ENCODE peak calls at places on chromosomes 2 and 18, in five cellular contexts. One of them, this sample, is unnamed.

GRCh38 chr2:217294211-217294610 is 434.3 kb upstream of the TNP1 start:
- DNase-seq in left ventricle myocardium inferior: no peak
- DNase-seq in neural progenitor cell: no peak
- DNase-seq in activated effector memory CD4-positive, alpha-beta T cell treated with anti-CD3 and anti-CD28 coated beads, Interleukin-2, amount 50 U/mL, for 16 hours: no peak
- DNase-seq in Karpas-422: no peak
- DNase-seq in this sample: no peak

GRCh38 chr18:47558110-47558750 is 306.8 kb upstream of the SKOR2 start:
- DNase-seq in left ventricle myocardium inferior: no peak
- DNase-seq in neural progenitor cell: no peak
- DNase-seq in activated effector memory CD4-positive, alpha-beta T cell treated with anti-CD3 and anti-CD28 coated beads, Interleukin-2, amount 50 U/mL, for 16 hours: no peak
- DNase-seq in Karpas-422: no peak
- DNase-seq in this sample: no peak

GRCh38 chr2:48264632-48265031 is 265.3 kb upstream of the STON1 start:
- DNase-seq in left ventricle myocardium inferior: no peak
- DNase-seq in neural progenitor cell: no peak
- DNase-seq in activated effector memory CD4-positive, alpha-beta T cell treated with anti-CD3 and anti-CD28 coated beads, Interleukin-2, amount 50 U/mL, for 16 hours: no peak
- DNase-seq in Karpas-422: no peak
- DNase-seq in this sample: no peak

GRCh38 chr2:101296314-101296809 is 12.1 kb downstream of the RNF149 start:
- DNase-seq in left ventricle myocardium inferior: no peak
- DNase-seq in neural progenitor cell: no peak
- DNase-seq in activated effector memory CD4-positive, alpha-beta T cell treated with anti-CD3 and anti-CD28 coated beads, Interleukin-2, amount 50 U/mL, for 16 hours: no peak
- DNase-seq in Karpas-422: no peak
- DNase-seq in this sample: no peak

GRCh38 chr2:54067851-54068375 is 47.5 kb upstream of the ACYP2 start:
- DNase-seq in left ventricle myocardium inferior: no peak
- DNase-seq in neural progenitor cell: no peak
- DNase-seq in activated effector memory CD4-positive, alpha-beta T cell treated with anti-CD3 and anti-CD28 coated beads, Interleukin-2, amount 50 U/mL, for 16 hours: no peak
- DNase-seq in Karpas-422: no peak
- DNase-seq in this sample: no peak

GRCh38 chr2:55159037-55159651 is 72.9 kb downstream of the CLHC1 start:
- DNase-seq in left ventricle myocardium inferior: peak
- DNase-seq in neural progenitor cell: no peak
- DNase-seq in activated effector memory CD4-positive, alpha-beta T cell treated with anti-CD3 and anti-CD28 coated beads, Interleukin-2, amount 50 U/mL, for 16 hours: no peak
- DNase-seq in Karpas-422: peak
- DNase-seq in this sample: no peak

GRCh38 chr2:136204959-136205358 is 87.0 kb upstream of the CXCR4 start:
- DNase-seq in left ventricle myocardium inferior: no peak
- DNase-seq in neural progenitor cell: no peak
- DNase-seq in activated effector memory CD4-positive, alpha-beta T cell treated with anti-CD3 and anti-CD28 coated beads, Interleukin-2, amount 50 U/mL, for 16 hours: no peak
- DNase-seq in Karpas-422: no peak
- DNase-seq in this sample: no peak

GRCh38 chr2:238528953-238529781 is 102.4 kb downstream of the ASB1 start:
- DNase-seq in left ventricle myocardium inferior: no peak
- DNase-seq in neural progenitor cell: no peak
- DNase-seq in activated effector memory CD4-positive, alpha-beta T cell treated with anti-CD3 and anti-CD28 coated beads, Interleukin-2, amount 50 U/mL, for 16 hours: no peak
- DNase-seq in Karpas-422: no peak
- DNase-seq in this sample: no peak

GRCh38 chr18:22604390-22604985 is 186.8 kb upstream of the CTAGE1 start:
- DNase-seq in left ventricle myocardium inferior: peak
- DNase-seq in neural progenitor cell: no peak
- DNase-seq in activated effector memory CD4-positive, alpha-beta T cell treated with anti-CD3 and anti-CD28 coated beads, Interleukin-2, amount 50 U/mL, for 16 hours: no peak
- DNase-seq in Karpas-422: no peak
- DNase-seq in this sample: peak

GRCh38 chr2:205748660-205749059 is 66.4 kb downstream of the NRP2 start:
- DNase-seq in left ventricle myocardium inferior: no peak
- DNase-seq in neural progenitor cell: no peak
- DNase-seq in activated effector memory CD4-positive, alpha-beta T cell treated with anti-CD3 and anti-CD28 coated beads, Interleukin-2, amount 50 U/mL, for 16 hours: no peak
- DNase-seq in Karpas-422: no peak
- DNase-seq in this sample: peak

GRCh38 chr2:195498176-195498575 is 158.8 kb upstream of the SLC39A10 start:
- DNase-seq in left ventricle myocardium inferior: no peak
- DNase-seq in neural progenitor cell: peak
- DNase-seq in activated effector memory CD4-positive, alpha-beta T cell treated with anti-CD3 and anti-CD28 coated beads, Interleukin-2, amount 50 U/mL, for 16 hours: peak
- DNase-seq in Karpas-422: peak
- DNase-seq in this sample: peak

GRCh38 chr2:128069769-128070168 is 21.2 kb upstream of the UGGT1 start:
- DNase-seq in left ventricle myocardium inferior: no peak
- DNase-seq in neural progenitor cell: no peak
- DNase-seq in activated effector memory CD4-positive, alpha-beta T cell treated with anti-CD3 and anti-CD28 coated beads, Interleukin-2, amount 50 U/mL, for 16 hours: no peak
- DNase-seq in Karpas-422: no peak
- DNase-seq in this sample: peak

GRCh38 chr2:98253461-98254073 is 92.7 kb upstream of the CNGA3 start:
- DNase-seq in left ventricle myocardium inferior: no peak
- DNase-seq in neural progenitor cell: no peak
- DNase-seq in activated effector memory CD4-positive, alpha-beta T cell treated with anti-CD3 and anti-CD28 coated beads, Interleukin-2, amount 50 U/mL, for 16 hours: no peak
- DNase-seq in Karpas-422: no peak
- DNase-seq in this sample: no peak

GRCh38 chr18:22348521-22349316 is 69.0 kb downstream of the CTAGE1 start:
- DNase-seq in left ventricle myocardium inferior: peak
- DNase-seq in neural progenitor cell: peak
- DNase-seq in activated effector memory CD4-positive, alpha-beta T cell treated with anti-CD3 and anti-CD28 coated beads, Interleukin-2, amount 50 U/mL, for 16 hours: no peak
- DNase-seq in Karpas-422: no peak
- DNase-seq in this sample: peak

GRCh38 chr2:188345439-188345838 is 53.8 kb downstream of the GULP1 start:
- DNase-seq in left ventricle myocardium inferior: no peak
- DNase-seq in neural progenitor cell: no peak
- DNase-seq in activated effector memory CD4-positive, alpha-beta T cell treated with anti-CD3 and anti-CD28 coated beads, Interleukin-2, amount 50 U/mL, for 16 hours: no peak
- DNase-seq in Karpas-422: no peak
- DNase-seq in this sample: peak

GRCh38 chr2:215979615-215980014 is 33.7 kb downstream of the MREG start:
- DNase-seq in left ventricle myocardium inferior: no peak
- DNase-seq in neural progenitor cell: no peak
- DNase-seq in activated effector memory CD4-positive, alpha-beta T cell treated with anti-CD3 and anti-CD28 coated beads, Interleukin-2, amount 50 U/mL, for 16 hours: no peak
- DNase-seq in Karpas-422: no peak
- DNase-seq in this sample: peak

GRCh38 chr2:178830451-178830850 is 23.2 kb upstream of the TTN start:
- DNase-seq in left ventricle myocardium inferior: no peak
- DNase-seq in neural progenitor cell: peak
- DNase-seq in activated effector memory CD4-positive, alpha-beta T cell treated with anti-CD3 and anti-CD28 coated beads, Interleukin-2, amount 50 U/mL, for 16 hours: no peak
- DNase-seq in Karpas-422: no peak
- DNase-seq in this sample: no peak

GRCh38 chr2:115299207-115299606 is 856.8 kb downstream of the DPP10 start:
- DNase-seq in left ventricle myocardium inferior: no peak
- DNase-seq in neural progenitor cell: no peak
- DNase-seq in activated effector memory CD4-positive, alpha-beta T cell treated with anti-CD3 and anti-CD28 coated beads, Interleukin-2, amount 50 U/mL, for 16 hours: no peak
- DNase-seq in Karpas-422: no peak
- DNase-seq in this sample: no peak

This sample was measured in amniotic epithelial cell.